ENCODE peak calls at places on chromosomes 7 and 10, in ten cellular contexts. T, S, C, V, N, G, A, J, O and W are unnamed samples.
A peak's percentile ranks its signal among the peaks of the same experiment; 100 is the strongest.

GRCh38 chr10:14573666-14574261 is 200.9 kb downstream of the FAM107B start:
- DNase-seq in T (peak; percentile 78), S (no peak), C (no peak), V (no peak), N (no peak), G (peak; percentile 20), A (no peak), J (no peak), O (no peak), W (no peak)

GRCh38 chr10:49207936-49208482 is 19.8 kb upstream of the TMEM273 start:
- DNase-seq in T (no peak), S (no peak), C (no peak), V (no peak), N (no peak), G (no peak), A (no peak), J (no peak), O (no peak), W (no peak)

GRCh38 chr10:33116293-33116697 is 158.3 kb upstream of the ITGB1 start:
- DNase-seq in T (peak; percentile 68), S (no peak), C (no peak), V (peak; percentile 33), N (no peak), G (no peak), A (no peak), J (peak; percentile 51), O (no peak), W (no peak)

GRCh38 chr10:92789067-92789466 is 59.3 kb upstream of the EXOC6 start:
- DNase-seq in T (no peak), S (no peak), C (no peak), V (no peak), N (no peak), G (no peak), A (no peak), J (no peak), O (no peak), W (no peak)

GRCh38 chr10:123034332-123034731 is 25.5 kb downstream of the ACADSB start:
- DNase-seq in T (no peak), S (no peak), C (no peak), V (no peak), N (no peak), G (no peak), A (no peak), J (no peak), O (no peak), W (no peak)

GRCh38 chr10:113788604-113789083 is 37.2 kb downstream of the PLEKHS1 start:
- DNase-seq in T (peak; percentile 91), S (peak; percentile 91), C (no peak), V (peak; percentile 62), N (no peak), G (peak; percentile 78), A (no peak), J (no peak), O (no peak), W (peak; percentile 22)

GRCh38 chr10:43201545-43202131 is 63.4 kb downstream of the CSGALNACT2 start:
- DNase-seq in T (no peak), S (no peak), C (peak; percentile 64), V (peak; percentile 2), N (no peak), G (no peak), A (no peak), J (peak; percentile 1), O (peak; percentile 18), W (peak; percentile 17)

GRCh38 chr10:132464256-132465192 is 67.5 kb downstream of the PWWP2B start:
- DNase-seq in T (peak; percentile 56), S (no peak), C (peak; percentile 80), V (peak; percentile 67), N (no peak), G (no peak), A (no peak), J (peak; percentile 5), O (peak; percentile 18), W (no peak)

GRCh38 chr7:102258749-102259107 is 27.9 kb upstream of the SH2B2 start:
- DNase-seq in T (peak; percentile 9), S (no peak), C (no peak), V (no peak), N (no peak), G (no peak), A (no peak), J (no peak), O (no peak), W (no peak)

GRCh38 chr7:123846217-123846891 is 1.4 kb downstream of the HYAL4 start:
- DNase-seq in T (peak; percentile 7), S (no peak), C (no peak), V (no peak), N (no peak), G (no peak), A (no peak), J (no peak), O (no peak), W (no peak)

GRCh38 chr7:120272896-120273475 is at the start of gene KCND2:
- DNase-seq in T (peak; percentile 24), S (no peak), C (peak; percentile 79), V (no peak), N (no peak), G (peak; percentile 2), A (peak; percentile 21), J (peak; percentile 69), O (no peak), W (peak; percentile 49)

GRCh38 chr10:29407280-29407858 is 118.5 kb downstream of the LYZL1 start:
- DNase-seq in T (no peak), S (no peak), C (no peak), V (no peak), N (no peak), G (no peak), A (no peak), J (no peak), O (no peak), W (no peak)

GRCh38 chr10:117241541-117242462 is 888 bp downstream of the SLC18A2 start:
- DNase-seq in T (peak; percentile 5), S (no peak), C (no peak), V (no peak), N (no peak), G (no peak), A (no peak), J (peak; percentile 56), O (no peak), W (peak; percentile 38)

GRCh38 chr7:128425851-128426250 is 16.1 kb upstream of the IMPDH1 start:
- DNase-seq in T (peak; percentile 69), S (no peak), C (no peak), V (peak; percentile 67), N (peak; percentile 23), G (peak; percentile 65), A (peak; percentile 76), J (peak; percentile 85), O (peak; percentile 37), W (peak; percentile 74)

GRCh38 chr10:93501650-93502049 is 5.2 kb downstream of the CEP55 start:
- DNase-seq in T (no peak), S (no peak), C (no peak), V (no peak), N (no peak), G (no peak), A (no peak), J (no peak), O (no peak), W (no peak)

GRCh38 chr7:1544896-1545416 is 11.0 kb downstream of the TMEM184A start:
- DNase-seq in T (no peak), S (no peak), C (peak; percentile 78), V (no peak), N (no peak), G (no peak), A (no peak), J (no peak), O (no peak), W (no peak)

GRCh38 chr7:44076101-44076895 is 6.0 kb downstream of the POLM start:
- DNase-seq in T (no peak), S (no peak), C (no peak), V (peak; percentile 75), N (peak; percentile 69), G (no peak), A (no peak), J (no peak), O (no peak), W (no peak)

GRCh38 chr10:79142522-79143309 is 74.0 kb downstream of the ZMIZ1 start:
- DNase-seq in T (no peak), S (no peak), C (no peak), V (no peak), N (no peak), G (no peak), A (no peak), J (no peak), O (no peak), W (no peak)

GRCh38 chr10:114825513-114826253 is 4.1 kb downstream of the FHIP2A start:
- DNase-seq in T (peak; percentile 69), S (peak; percentile 94), C (no peak), V (no peak), N (no peak), G (no peak), A (no peak), J (no peak), O (no peak), W (peak; percentile 82)

GRCh38 chr7:45217358-45217757 is 59.8 kb downstream of the RAMP3 start:
- DNase-seq in T (no peak), S (no peak), C (no peak), V (no peak), N (no peak), G (peak; percentile 34), A (no peak), J (peak; percentile 35), O (no peak), W (no peak)

GRCh38 chr7:143884978-143885559 is 16.9 kb downstream of the TCAF1 start:
- DNase-seq in T (peak; percentile 66), S (no peak), C (peak; percentile 88), V (peak; percentile 30), N (no peak), G (peak; percentile 37), A (no peak), J (peak; percentile 80), O (peak; percentile 58), W (peak; percentile 89)

GRCh38 chr10:100985336-100985735 is 2.0 kb downstream of the MRPL43 start:
- DNase-seq in T (no peak), S (no peak), C (no peak), V (no peak), N (no peak), G (no peak), A (no peak), J (no peak), O (no peak), W (no peak)
- TF ChIP-seq CTCF in T (no peak), S (no peak), C (no peak), V (no peak), N (no peak), G (no peak), A (no peak), J (no peak), O (no peak), W (no peak)

GRCh38 chr7:12107841-12108249 is 103.2 kb upstream of the TMEM106B start:
- DNase-seq in T (peak; percentile 89), S (peak; percentile 13), C (no peak), V (no peak), N (no peak), G (no peak), A (no peak), J (no peak), O (no peak), W (no peak)
- TF ChIP-seq CTCF in T (no peak), S (no peak), C (no peak), V (no peak), N (no peak), G (no peak), A (no peak), J (no peak), O (no peak), W (no peak)

GRCh38 chr10:70379581-70380176 is 2.7 kb downstream of the LRRC20 start:
- DNase-seq in T (no peak), S (no peak), C (no peak), V (peak; percentile 33), N (no peak), G (no peak), A (peak; percentile 50), J (no peak), O (no peak), W (peak; percentile 51)
- TF ChIP-seq CTCF in T (peak; percentile 61), S (peak; percentile 45), C (peak; percentile 30), V (peak; percentile 52), N (peak; percentile 25), G (peak; percentile 30), A (peak; percentile 87), J (peak; percentile 53), O (peak; percentile 49), W (peak; percentile 19)

GRCh38 chr10:89389254-89389653 is 3.2 kb upstream of the IFIT1 start:
- DNase-seq in T (peak; percentile 42), S (no peak), C (no peak), V (no peak), N (no peak), G (peak; percentile 45), A (peak; percentile 56), J (no peak), O (no peak), W (peak; percentile 11)
- TF ChIP-seq CTCF in T (peak; percentile 45), S (peak; percentile 42), C (peak; percentile 39), V (peak; percentile 12), N (no peak), G (peak; percentile 46), A (peak; percentile 39), J (no peak), O (no peak), W (no peak)